ENCODE peak calls at places on chromosomes 2 and 18, in four cellular contexts. One of them, this sample, is unnamed.
A peak's percentile ranks its signal among the peaks of the same experiment; 100 is the strongest.

GRCh38 chr2:217995741-217996141 is 7.1 kb downstream of the TNS1 start:
- DNase-seq in CD8-positive, alpha-beta memory T cell: no peak
- DNase-seq in CD8-positive, alpha-beta T cell: no peak
- DNase-seq in body of pancreas: peak; percentile 65
- DNase-seq in this sample: no peak

GRCh38 chr2:113822087-113822805 is 65.8 kb upstream of the SLC35F5 start:
- DNase-seq in CD8-positive, alpha-beta T cell: no peak
- DNase-seq in body of pancreas: no peak
- DNase-seq in CD8-positive, alpha-beta memory T cell: no peak
- DNase-seq in this sample: no peak

GRCh38 chr18:52288403-52289004 is 51.5 kb upstream of the DCC start:
- DNase-seq in CD8-positive, alpha-beta memory T cell: no peak
- DNase-seq in CD8-positive, alpha-beta T cell: no peak
- DNase-seq in body of pancreas: peak; percentile 37
- DNase-seq in this sample: no peak

GRCh38 chr2:8515390-8515761 is 166.5 kb upstream of the ID2 start:
- DNase-seq in CD8-positive, alpha-beta memory T cell: peak; percentile 33
- DNase-seq in body of pancreas: no peak
- DNase-seq in CD8-positive, alpha-beta T cell: peak; percentile 55
- DNase-seq in this sample: peak; percentile 65

GRCh38 chr2:191691016-191691725 is 13.2 kb downstream of the NABP1 start:
- DNase-seq in CD8-positive, alpha-beta T cell: peak; percentile 53
- DNase-seq in body of pancreas: peak; percentile 45
- DNase-seq in CD8-positive, alpha-beta memory T cell: peak; percentile 57
- DNase-seq in this sample: peak; percentile 65

GRCh38 chr2:40218679-40219078 is 233.2 kb downstream of the SLC8A1 start:
- DNase-seq in CD8-positive, alpha-beta T cell: no peak
- DNase-seq in body of pancreas: no peak
- DNase-seq in CD8-positive, alpha-beta memory T cell: no peak
- DNase-seq in this sample: no peak

GRCh38 chr2:61456070-61456745 is 14.7 kb downstream of the USP34 start:
- DNase-seq in CD8-positive, alpha-beta memory T cell: no peak
- DNase-seq in body of pancreas: no peak
- DNase-seq in CD8-positive, alpha-beta T cell: no peak
- DNase-seq in this sample: no peak

GRCh38 chr2:113754989-113755689 is 1.3 kb downstream of the SLC35F5 start:
- DNase-seq in CD8-positive, alpha-beta T cell: no peak
- DNase-seq in CD8-positive, alpha-beta memory T cell: no peak
- DNase-seq in body of pancreas: no peak
- DNase-seq in this sample: no peak

GRCh38 chr2:202096736-202097135 is 23.7 kb downstream of the KIAA2012 start:
- DNase-seq in CD8-positive, alpha-beta memory T cell: no peak
- DNase-seq in body of pancreas: no peak
- DNase-seq in CD8-positive, alpha-beta T cell: no peak
- DNase-seq in this sample: no peak

GRCh38 chr18:3262234-3263171 is 570 bp downstream of the MYL12B start:
- DNase-seq in CD8-positive, alpha-beta T cell: peak; percentile 32
- DNase-seq in body of pancreas: no peak
- DNase-seq in CD8-positive, alpha-beta memory T cell: peak; percentile 52
- DNase-seq in this sample: peak; percentile 30

GRCh38 chr2:151334082-151334815 is 23.1 kb upstream of the TNFAIP6 start:
- DNase-seq in CD8-positive, alpha-beta T cell: no peak
- DNase-seq in CD8-positive, alpha-beta memory T cell: no peak
- DNase-seq in body of pancreas: no peak
- DNase-seq in this sample: no peak

GRCh38 chr2:40642726-40643125 is 190.8 kb upstream of the SLC8A1 start:
- DNase-seq in body of pancreas: no peak
- DNase-seq in CD8-positive, alpha-beta memory T cell: no peak
- DNase-seq in CD8-positive, alpha-beta T cell: no peak
- DNase-seq in this sample: no peak

GRCh38 chr2:172389685-172390339 is 37.6 kb upstream of the ITGA6 start:
- DNase-seq in body of pancreas: no peak
- DNase-seq in CD8-positive, alpha-beta memory T cell: no peak
- DNase-seq in CD8-positive, alpha-beta T cell: no peak
- DNase-seq in this sample: no peak

GRCh38 chr2:108363048-108363899 is 14.5 kb upstream of the SULT1C4 start:
- DNase-seq in body of pancreas: no peak
- DNase-seq in CD8-positive, alpha-beta memory T cell: no peak
- DNase-seq in CD8-positive, alpha-beta T cell: no peak
- DNase-seq in this sample: no peak

GRCh38 chr2:96260404-96261260 is 5.2 kb downstream of the TMEM127 start:
- DNase-seq in body of pancreas: peak; percentile 81
- DNase-seq in CD8-positive, alpha-beta memory T cell: peak; percentile 29
- DNase-seq in CD8-positive, alpha-beta T cell: peak; percentile 28
- DNase-seq in this sample: peak; percentile 42

GRCh38 chr2:239566162-239566994 is 165.6 kb upstream of the HDAC4 start:
- DNase-seq in body of pancreas: no peak
- DNase-seq in CD8-positive, alpha-beta T cell: no peak
- DNase-seq in CD8-positive, alpha-beta memory T cell: no peak
- DNase-seq in this sample: no peak

GRCh38 chr2:136238552-136239346 is 120.8 kb upstream of the CXCR4 start:
- DNase-seq in CD8-positive, alpha-beta memory T cell: peak; percentile 73
- DNase-seq in CD8-positive, alpha-beta T cell: peak; percentile 65
- DNase-seq in body of pancreas: no peak
- DNase-seq in this sample: peak; percentile 63

GRCh38 chr18:596288-596881 is 403 bp upstream of the CLUL1 start:
- DNase-seq in CD8-positive, alpha-beta memory T cell: no peak
- DNase-seq in CD8-positive, alpha-beta T cell: peak; percentile 66
- DNase-seq in body of pancreas: peak; percentile 56
- DNase-seq in this sample: no peak

GRCh38 chr2:168538534-168538933 is 82.5 kb downstream of the CERS6 start:
- DNase-seq in body of pancreas: no peak
- DNase-seq in CD8-positive, alpha-beta T cell: no peak
- DNase-seq in CD8-positive, alpha-beta memory T cell: no peak
- DNase-seq in this sample: no peak

GRCh38 chr18:58863539-58864145 is 1.0 kb upstream of the ZNF532 start:
- DNase-seq in CD8-positive, alpha-beta memory T cell: peak; percentile 19
- DNase-seq in body of pancreas: peak; percentile 29
- DNase-seq in CD8-positive, alpha-beta T cell: peak; percentile 34
- DNase-seq in this sample: peak; percentile 25

GRCh38 chr2:55771612-55772011 is 78.0 kb upstream of the PNPT1 start:
- DNase-seq in CD8-positive, alpha-beta memory T cell: no peak
- DNase-seq in body of pancreas: no peak
- DNase-seq in CD8-positive, alpha-beta T cell: no peak
- DNase-seq in this sample: no peak

GRCh38 chr2:216118474-216118873 is 9.3 kb downstream of the XRCC5 start:
- DNase-seq in body of pancreas: no peak
- DNase-seq in CD8-positive, alpha-beta T cell: no peak
- DNase-seq in CD8-positive, alpha-beta memory T cell: no peak
- DNase-seq in this sample: no peak

GRCh38 chr2:218805627-218806026 is 23.7 kb downstream of the CYP27A1 start:
- DNase-seq in CD8-positive, alpha-beta T cell: no peak
- DNase-seq in CD8-positive, alpha-beta memory T cell: no peak
- DNase-seq in body of pancreas: no peak
- DNase-seq in this sample: no peak

GRCh38 chr2:65576861-65577601 is 144.6 kb upstream of the SPRED2 start:
- DNase-seq in body of pancreas: no peak
- DNase-seq in CD8-positive, alpha-beta T cell: no peak
- DNase-seq in CD8-positive, alpha-beta memory T cell: no peak
- DNase-seq in this sample: no peak

GRCh38 chr2:191740016-191740419 is 62.1 kb downstream of the NABP1 start:
- DNase-seq in body of pancreas: no peak
- DNase-seq in CD8-positive, alpha-beta memory T cell: peak; percentile 83
- DNase-seq in CD8-positive, alpha-beta T cell: peak; percentile 38
- DNase-seq in this sample: peak; percentile 75

GRCh38 chr2:9152975-9153402 is 53.6 kb upstream of the ASAP2 start:
- DNase-seq in CD8-positive, alpha-beta T cell: no peak
- DNase-seq in CD8-positive, alpha-beta memory T cell: no peak
- DNase-seq in body of pancreas: no peak
- DNase-seq in this sample: no peak

GRCh38 chr2:10982931-10983701 is 71.4 kb downstream of the KCNF1 start:
- DNase-seq in CD8-positive, alpha-beta T cell: no peak
- DNase-seq in CD8-positive, alpha-beta memory T cell: no peak
- DNase-seq in body of pancreas: no peak
- DNase-seq in this sample: no peak

GRCh38 chr2:229127471-229127870 is 143.6 kb downstream of the PID1 start:
- DNase-seq in CD8-positive, alpha-beta T cell: no peak
- DNase-seq in body of pancreas: no peak
- DNase-seq in CD8-positive, alpha-beta memory T cell: no peak
- DNase-seq in this sample: no peak

GRCh38 chr2:229129738-229130371 is 141.2 kb downstream of the PID1 start:
- DNase-seq in CD8-positive, alpha-beta memory T cell: no peak
- DNase-seq in CD8-positive, alpha-beta T cell: no peak
- DNase-seq in body of pancreas: no peak
- DNase-seq in this sample: no peak

GRCh38 chr2:229118336-229118735 is 152.8 kb downstream of the PID1 start:
- DNase-seq in body of pancreas: no peak
- DNase-seq in CD8-positive, alpha-beta memory T cell: no peak
- DNase-seq in CD8-positive, alpha-beta T cell: no peak
- DNase-seq in this sample: no peak

GRCh38 chr2:229118947-229119346 is 152.1 kb downstream of the PID1 start:
- DNase-seq in CD8-positive, alpha-beta memory T cell: no peak
- DNase-seq in CD8-positive, alpha-beta T cell: no peak
- DNase-seq in body of pancreas: no peak
- DNase-seq in this sample: no peak

GRCh38 chr2:229124126-229124525 is 147.0 kb downstream of the PID1 start:
- DNase-seq in body of pancreas: no peak
- DNase-seq in CD8-positive, alpha-beta T cell: no peak
- DNase-seq in CD8-positive, alpha-beta memory T cell: no peak
- DNase-seq in this sample: no peak
- H3K9me3 ChIP-seq in body of pancreas: no peaks in the 10 kb centered on the region
- H3K9me3 ChIP-seq in CD8-positive, alpha-beta T cell: no peaks in the 10 kb centered on the region
- H3K9me3 ChIP-seq in CD8-positive, alpha-beta memory T cell: no peaks in the 10 kb centered on the region
- H3K9me3 ChIP-seq in this sample: no peaks in the 10 kb centered on the region

DNA sequence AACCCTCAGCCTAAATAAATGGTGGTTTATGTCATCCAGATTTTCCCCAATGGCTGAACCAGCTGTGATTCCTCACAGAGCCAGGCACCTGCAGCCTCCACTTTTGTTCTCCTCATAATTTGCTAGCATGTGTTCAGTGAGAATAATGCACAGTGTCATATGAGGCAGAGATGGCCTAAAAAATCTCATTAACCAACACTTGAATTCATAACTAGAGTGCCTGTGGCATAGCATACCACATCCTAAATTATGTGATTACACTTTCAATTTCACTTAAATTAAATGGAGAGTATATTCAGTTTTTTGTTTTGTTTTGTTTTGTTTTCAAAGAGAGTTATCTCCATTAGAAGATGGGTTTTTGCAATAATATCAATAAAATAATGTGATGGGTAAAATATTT is 488.0 kb downstream of the CBLN2 start:
- DNase-seq in CD8-positive, alpha-beta T cell: no peak
- DNase-seq in body of pancreas: no peak
- DNase-seq in CD8-positive, alpha-beta memory T cell: no peak
- DNase-seq in this sample: no peak
- H3K9me3 ChIP-seq in CD8-positive, alpha-beta T cell: no peaks in the 10 kb centered on the region
- H3K9me3 ChIP-seq in body of pancreas: no peaks in the 10 kb centered on the region
- H3K9me3 ChIP-seq in CD8-positive, alpha-beta memory T cell: no peaks in the 10 kb centered on the region
- H3K9me3 ChIP-seq in this sample: no peaks in the 10 kb centered on the region

GRCh38 chr18:44473394-44474066 is 207.2 kb upstream of the SETBP1 start:
- DNase-seq in CD8-positive, alpha-beta memory T cell: no peak
- DNase-seq in CD8-positive, alpha-beta T cell: no peak
- DNase-seq in body of pancreas: no peak
- DNase-seq in this sample: no peak

GRCh38 chr18:44474067-44474411 is 206.6 kb upstream of the SETBP1 start:
- DNase-seq in CD8-positive, alpha-beta T cell: no peak
- DNase-seq in CD8-positive, alpha-beta memory T cell: no peak
- DNase-seq in body of pancreas: no peak
- DNase-seq in this sample: no peak

DNA sequence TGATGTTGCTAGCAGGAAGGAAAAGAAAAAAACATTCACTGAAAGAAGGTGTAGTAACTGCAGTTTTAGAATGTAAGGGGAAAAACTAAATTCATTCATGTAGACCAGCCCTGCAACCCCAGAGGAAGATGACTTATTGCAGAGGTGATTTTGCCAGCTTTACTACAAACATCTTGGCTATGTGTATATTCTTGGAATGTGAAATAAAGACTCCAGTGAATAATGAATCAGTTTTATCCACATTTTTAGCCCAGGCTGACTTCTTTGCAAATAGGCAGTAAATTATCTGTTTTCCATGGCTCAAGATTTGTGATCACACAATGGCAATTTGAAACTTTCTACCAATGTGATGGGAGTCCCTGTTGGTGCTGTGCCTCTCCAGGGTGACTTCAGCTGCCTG is 206.1 kb upstream of the SETBP1 start:
- DNase-seq in CD8-positive, alpha-beta memory T cell: no peak
- DNase-seq in body of pancreas: no peak
- DNase-seq in CD8-positive, alpha-beta T cell: no peak
- DNase-seq in this sample: no peak
- H3K9me3 ChIP-seq in CD8-positive, alpha-beta memory T cell: no peaks in the 10 kb centered on the region
- H3K9me3 ChIP-seq in body of pancreas: no peaks in the 10 kb centered on the region
- H3K9me3 ChIP-seq in CD8-positive, alpha-beta T cell: no peaks in the 10 kb centered on the region
- H3K9me3 ChIP-seq in this sample: no peaks in the 10 kb centered on the region

DNA sequence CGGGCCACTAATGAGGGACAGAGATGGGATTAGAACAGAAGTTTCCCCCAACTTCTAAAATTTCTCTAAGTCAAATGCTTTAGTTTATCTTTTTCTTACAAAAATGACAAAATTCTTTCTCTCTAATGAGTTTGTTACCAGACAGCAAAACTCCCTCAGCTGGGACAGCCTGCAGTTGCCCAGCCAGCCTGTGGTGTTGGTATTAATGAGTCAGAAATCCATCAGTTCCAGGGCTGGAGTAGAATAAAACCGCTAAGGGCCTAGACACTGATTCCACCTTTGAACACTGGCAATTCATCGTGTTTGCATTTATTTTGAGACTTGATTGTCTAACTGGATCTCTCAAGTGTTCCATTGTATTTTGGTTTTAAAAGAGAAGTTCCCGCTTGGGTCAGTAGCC is 38.3 kb upstream of the SMAD2 start:
- DNase-seq in CD8-positive, alpha-beta memory T cell: no peak
- DNase-seq in body of pancreas: no peak
- DNase-seq in CD8-positive, alpha-beta T cell: no peak
- DNase-seq in this sample: no peak
- H3K9me3 ChIP-seq in CD8-positive, alpha-beta memory T cell: no peaks in the 10 kb centered on the region
- H3K9me3 ChIP-seq in body of pancreas: no peaks in the 10 kb centered on the region
- H3K9me3 ChIP-seq in CD8-positive, alpha-beta T cell: no peaks in the 10 kb centered on the region
- H3K9me3 ChIP-seq in this sample: no peaks in the 10 kb centered on the region

DNA sequence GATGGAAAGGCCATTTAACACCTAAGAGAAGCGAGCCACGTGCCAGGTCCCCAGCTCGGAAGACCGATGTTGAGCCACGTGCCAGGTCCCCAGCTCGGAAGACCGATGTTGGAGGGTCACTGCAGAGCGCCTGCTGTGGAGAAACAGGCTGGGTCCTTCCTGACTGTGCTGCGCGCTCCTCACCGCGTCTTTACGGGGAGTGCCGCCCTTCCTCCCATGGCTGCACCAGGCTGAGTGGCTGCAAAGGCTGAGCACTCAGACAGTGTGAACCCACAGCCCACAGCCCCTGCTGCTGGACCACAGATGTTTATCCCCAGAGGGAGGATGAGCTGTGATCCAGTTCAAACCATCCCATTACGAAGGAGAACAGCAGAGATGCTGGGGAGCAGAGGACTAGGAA is 55.7 kb downstream of the RTP5 start:
- DNase-seq in CD8-positive, alpha-beta T cell: no peak
- DNase-seq in CD8-positive, alpha-beta memory T cell: no peak
- DNase-seq in body of pancreas: peak; percentile 9
- DNase-seq in this sample: no peak
- H3K9me3 ChIP-seq in CD8-positive, alpha-beta T cell: no peaks in the 10 kb centered on the region
- H3K9me3 ChIP-seq in CD8-positive, alpha-beta memory T cell: no peaks in the 10 kb centered on the region
- H3K9me3 ChIP-seq in body of pancreas: no peaks in the 10 kb centered on the region
- H3K9me3 ChIP-seq in this sample: no peaks in the 10 kb centered on the region

This sample was measured in naive thymus-derived CD4-positive, alpha-beta T cell.